ENCODE peak calls at places on chromosomes 6 and 20, in four cellular contexts. One of them, this sample, is unnamed.

GRCh38 chr20:57570145-57570850 is 9.4 kb downstream of the PCK1 start:
- DNase-seq in K562: no peak
- DNase-seq in HepG2: no peak
- DNase-seq in GM12878: no peak
- DNase-seq in this sample: no peak

GRCh38 chr20:16061394-16061793 is 511.9 kb downstream of the KIF16B start:
- DNase-seq in HepG2: no peak
- DNase-seq in GM12878: no peak
- DNase-seq in K562: no peak
- DNase-seq in this sample: no peak

GRCh38 chr6:170505306-170505705 is 47.8 kb downstream of the PSMB1 start:
- DNase-seq in GM12878: no peak
- DNase-seq in K562: no peak
- DNase-seq in HepG2: no peak
- DNase-seq in this sample: no peak

GRCh38 chr6:79538481-79538971 is 1.3 kb upstream of the LCA5 start:
- DNase-seq in HepG2: no peak
- DNase-seq in GM12878: no peak
- DNase-seq in K562: no peak
- DNase-seq in this sample: peak

GRCh38 chr20:44092551-44093248 is 94.3 kb downstream of the JPH2 start:
- DNase-seq in GM12878: no peak
- DNase-seq in HepG2: peak
- DNase-seq in K562: no peak
- DNase-seq in this sample: peak

GRCh38 chr20:62963614-62964397 is 11.3 kb downstream of the SLC17A9 start:
- DNase-seq in HepG2: no peak
- DNase-seq in K562: no peak
- DNase-seq in GM12878: no peak
- DNase-seq in this sample: no peak

GRCh38 chr6:33049323-33049722 is 24.1 kb downstream of the HLA-DPA1 start:
- DNase-seq in K562: no peak
- DNase-seq in HepG2: no peak
- DNase-seq in GM12878: no peak
- DNase-seq in this sample: no peak

GRCh38 chr6:105501246-105501645 is 98.4 kb upstream of the PREP start:
- DNase-seq in GM12878: no peak
- DNase-seq in HepG2: no peak
- DNase-seq in K562: no peak
- DNase-seq in this sample: no peak

GRCh38 chr6:39280247-39280731 is 33.9 kb downstream of the KCNK17 start:
- DNase-seq in K562: peak
- DNase-seq in HepG2: no peak
- DNase-seq in GM12878: no peak
- DNase-seq in this sample: no peak

GRCh38 chr20:44733341-44734069 is 12.2 kb upstream of the KCNK15 start:
- DNase-seq in HepG2: peak
- DNase-seq in GM12878: no peak
- DNase-seq in K562: peak
- DNase-seq in this sample: peak

GRCh38 chr6:15368186-15368585 is 122.3 kb downstream of the JARID2 start:
- DNase-seq in GM12878: no peak
- DNase-seq in K562: no peak
- DNase-seq in HepG2: no peak
- DNase-seq in this sample: no peak

GRCh38 chr20:21183722-21184121 is 57.8 kb downstream of the KIZ start:
- DNase-seq in GM12878: no peak
- DNase-seq in HepG2: no peak
- DNase-seq in K562: no peak
- DNase-seq in this sample: no peak

GRCh38 chr6:11848852-11849731 is 70.5 kb upstream of the ADTRP start:
- DNase-seq in GM12878: no peak
- DNase-seq in K562: no peak
- DNase-seq in HepG2: no peak
- DNase-seq in this sample: peak

GRCh38 chr6:53375851-53376250 is 27.1 kb upstream of the ELOVL5 start:
- DNase-seq in K562: no peak
- DNase-seq in HepG2: no peak
- DNase-seq in GM12878: no peak
- DNase-seq in this sample: no peak

GRCh38 chr20:25461281-25461650 is 53.8 kb downstream of the GINS1 start:
- DNase-seq in K562: no peak
- DNase-seq in GM12878: no peak
- DNase-seq in HepG2: no peak
- DNase-seq in this sample: no peak

GRCh38 chr6:3640868-3641267 is 110.6 kb downstream of the PXDC1 start:
- DNase-seq in K562: no peak
- DNase-seq in GM12878: no peak
- DNase-seq in HepG2: no peak
- DNase-seq in this sample: no peak

GRCh38 chr6:38262609-38263008 is 377.1 kb downstream of the BTBD9 start:
- DNase-seq in K562: no peak
- DNase-seq in HepG2: no peak
- DNase-seq in GM12878: no peak
- DNase-seq in this sample: peak

GRCh38 chr6:112389842-112390241 is 42.7 kb downstream of the RFPL4B start:
- DNase-seq in GM12878: no peak
- DNase-seq in K562: no peak
- DNase-seq in HepG2: no peak
- DNase-seq in this sample: no peak

GRCh38 chr6:63509652-63510352 is 62.5 kb upstream of the LOC128125822 start:
- DNase-seq in K562: no peak
- DNase-seq in GM12878: no peak
- DNase-seq in HepG2: peak
- DNase-seq in this sample: no peak

GRCh38 chr6:187252-187840 is 104.9 kb upstream of the DUSP22 start:
- DNase-seq in GM12878: no peak
- DNase-seq in HepG2: peak
- DNase-seq in K562: no peak
- DNase-seq in this sample: no peak

GRCh38 chr6:43668151-43669028 is 19.2 kb downstream of the MRPS18A start:
- DNase-seq in K562: peak
- DNase-seq in HepG2: peak
- DNase-seq in GM12878: peak
- DNase-seq in this sample: peak
- H3K9ac ChIP-seq in K562: no peak
- H3K9ac ChIP-seq in HepG2: no peak
- H3K9ac ChIP-seq in GM12878: peak
- H3K9ac ChIP-seq in this sample: no peak

GRCh38 chr6:158638393-158638792 is 6.2 kb downstream of the DYNLT1 start:
- DNase-seq in HepG2: no peak
- DNase-seq in K562: no peak
- DNase-seq in GM12878: no peak
- DNase-seq in this sample: no peak
- TF ChIP-seq POLR2AphosphoS5 in HepG2: no peak
- TF ChIP-seq POLR2AphosphoS5 in K562: no peak
- TF ChIP-seq POLR2AphosphoS5 in GM12878: no peak
- TF ChIP-seq POLR2AphosphoS5 in this sample: no peak

GRCh38 chr6:136309171-136309570 is 19.5 kb upstream of the BCLAF1 start:
- DNase-seq in K562: no peak
- DNase-seq in GM12878: no peak
- DNase-seq in HepG2: no peak
- DNase-seq in this sample: no peak
- TF ChIP-seq MYC in K562: no peak
- TF ChIP-seq MYC in GM12878: no peak
- TF ChIP-seq MYC in HepG2: no peak
- TF ChIP-seq MYC in this sample: no peak

DNA sequence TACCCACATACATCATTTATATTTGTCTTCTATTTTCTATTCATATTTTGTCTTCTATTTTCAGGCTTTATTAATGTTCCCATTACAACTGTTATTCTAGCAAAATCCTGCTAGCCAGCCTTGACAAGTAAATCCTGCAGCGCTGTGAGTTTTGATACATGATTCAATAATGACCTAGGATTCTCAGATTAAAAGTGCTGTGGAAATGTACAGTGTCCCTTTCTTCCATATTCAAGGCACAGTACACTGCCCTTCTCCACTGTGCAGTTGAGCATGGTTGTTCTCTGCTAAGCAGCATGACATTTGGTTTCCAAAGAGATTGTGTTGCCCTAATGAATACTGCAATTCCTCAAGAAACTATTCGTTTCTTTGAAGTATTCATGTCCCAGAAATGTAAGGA is 5.8 kb upstream of the HEY2 start:
- DNase-seq in K562: no peak
- DNase-seq in HepG2: no peak
- DNase-seq in GM12878: no peak
- DNase-seq in this sample: no peak
- H3K9ac ChIP-seq in K562: no peak
- H3K9ac ChIP-seq in HepG2: no peak
- H3K9ac ChIP-seq in GM12878: no peak
- H3K9ac ChIP-seq in this sample: no peak

GRCh38 chr6:157670466-157671186 is 152.4 kb upstream of the SNX9 start:
- DNase-seq in K562: no peak
- DNase-seq in HepG2: no peak
- DNase-seq in GM12878: no peak
- DNase-seq in this sample: no peak
- TF ChIP-seq POLR2AphosphoS5 in K562: no peak
- TF ChIP-seq POLR2AphosphoS5 in HepG2: no peak
- TF ChIP-seq POLR2AphosphoS5 in GM12878: no peak
- TF ChIP-seq POLR2AphosphoS5 in this sample: no peak